ENCODE peak calls at places on chromosomes 1 and 21, in four cellular contexts. W is IMR-90, R is K562, Q is HepG2. C is an unnamed sample.

GRCh38 chr1:174068000-174068399 is 45.8 kb upstream of the RC3H1 start:
- DNase-seq in Q (no peak), R (peak; percentile 59), W (peak; percentile 41), C (no peak)

GRCh38 chr1:41860771-41861170 is 58.0 kb downstream of the HIVEP3 start:
- DNase-seq in W (no peak), R (no peak), Q (no peak), C (no peak)

GRCh38 chr1:208374391-208374941 is 130.3 kb upstream of the PLXNA2 start:
- DNase-seq in R (peak; percentile 5), W (no peak), Q (no peak), C (no peak)

GRCh38 chr1:114959423-114959822 is 70.2 kb upstream of the TSHB start:
- DNase-seq in R (no peak), W (no peak), Q (no peak), C (no peak)

GRCh38 chr1:69518991-69519390 is 48.7 kb upstream of the LRRC7 start:
- DNase-seq in Q (no peak), R (no peak), W (no peak), C (no peak)

GRCh38 chr1:39404876-39405275 is 86.6 kb upstream of the BMP8A start:
- DNase-seq in R (no peak), Q (no peak), W (no peak), C (no peak)

GRCh38 chr1:30892671-30893073 is 15.9 kb downstream of the SDC3 start:
- DNase-seq in R (peak; percentile 66), W (no peak), Q (peak; percentile 76), C (no peak)

GRCh38 chr21:39098696-39099111 is 84.5 kb downstream of the PSMG1 start:
- DNase-seq in Q (peak; percentile 74), W (no peak), R (no peak), C (no peak)

GRCh38 chr1:79198841-79199240 is 192.3 kb upstream of the ADGRL4 start:
- DNase-seq in W (peak; percentile 61), Q (no peak), R (no peak), C (no peak)

GRCh38 chr1:237042467-237042891 is 495 bp downstream of the RYR2 start:
- DNase-seq in R (no peak), Q (no peak), W (no peak), C (no peak)

GRCh38 chr1:150234309-150234646 is 1.6 kb downstream of the ANP32E start:
- DNase-seq in Q (no peak), R (no peak), W (no peak), C (no peak)

GRCh38 chr1:28287315-28287714 is 28.0 kb downstream of the SESN2 start:
- DNase-seq in Q (no peak), R (no peak), W (no peak), C (no peak)

GRCh38 chr1:202966006-202966904 is 802 bp downstream of the CYB5R1 start:
- DNase-seq in W (no peak), Q (no peak), R (no peak), C (no peak)
- TF ChIP-seq MAZ in W (no peak), Q (no peak), R (no peak), C (no peak)

DNA sequence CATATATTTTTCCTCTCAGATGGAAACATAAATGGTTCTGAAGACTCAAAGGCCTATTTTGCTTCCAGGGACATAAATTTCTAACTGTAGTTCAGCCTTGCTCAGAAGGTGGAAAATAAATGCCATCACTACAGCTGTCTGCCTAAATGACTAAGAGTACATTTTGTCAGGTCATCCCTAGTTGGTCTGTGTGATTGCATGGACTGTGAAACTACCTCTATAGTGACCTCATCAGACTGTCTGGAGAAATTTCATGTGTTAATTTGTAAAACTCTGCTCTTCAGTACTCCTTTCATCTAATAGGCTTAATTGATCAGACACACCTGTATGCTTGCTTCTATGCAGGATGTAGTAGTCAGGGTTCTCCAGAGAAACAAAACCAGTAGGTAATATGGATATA is 886.9 kb downstream of the AMY1C start:
- DNase-seq in Q (peak; percentile 1), R (no peak), W (no peak), C (no peak)
- TF ChIP-seq MAZ in Q (no peak), R (no peak), W (no peak), C (no peak)

GRCh38 chr1:234862944-234863515 is 253.1 kb upstream of the IRF2BP2 start:
- DNase-seq in W (peak; percentile 68), Q (peak; percentile 65), R (no peak), C (no peak)
- TF ChIP-seq MAZ in W (no peak), Q (no peak), R (peak; percentile 67), C (no peak)

GRCh38 chr1:54357967-54358366 is 48.2 kb downstream of the SSBP3 start:
- DNase-seq in W (no peak), R (no peak), Q (no peak), C (no peak)

GRCh38 chr1:54353959-54354358 is 52.2 kb downstream of the SSBP3 start:
- DNase-seq in W (no peak), Q (no peak), R (no peak), C (no peak)

GRCh38 chr1:54354899-54355298 is 51.3 kb downstream of the SSBP3 start:
- DNase-seq in W (no peak), R (no peak), Q (peak; percentile 68), C (no peak)

GRCh38 chr1:54356680-54357147 is 49.5 kb downstream of the SSBP3 start:
- DNase-seq in R (peak; percentile 35), Q (no peak), W (no peak), C (no peak)

GRCh38 chr1:54355931-54356679 is 50.1 kb downstream of the SSBP3 start:
- DNase-seq in R (peak; percentile 90), W (no peak), Q (peak; percentile 34), C (no peak)
- TF ChIP-seq MAZ in R (no peak), W (no peak), Q (no peak), C (no peak)

GRCh38 chr1:213106298-213106697 is 55.3 kb downstream of the RPS6KC1 start:
- DNase-seq in Q (no peak), W (no peak), R (no peak), C (no peak)

GRCh38 chr1:213111502-213111901 is 60.5 kb downstream of the RPS6KC1 start:
- DNase-seq in Q (no peak), W (no peak), R (no peak), C (no peak)

GRCh38 chr1:213107613-213108012 is 56.6 kb downstream of the RPS6KC1 start:
- DNase-seq in W (no peak), R (no peak), Q (no peak), C (no peak)

GRCh38 chr1:213110349-213111300 is 59.6 kb downstream of the RPS6KC1 start:
- DNase-seq in Q (no peak), R (no peak), W (no peak), C (no peak)
- TF ChIP-seq MAZ in Q (no peak), R (no peak), W (no peak), C (no peak)

DNA sequence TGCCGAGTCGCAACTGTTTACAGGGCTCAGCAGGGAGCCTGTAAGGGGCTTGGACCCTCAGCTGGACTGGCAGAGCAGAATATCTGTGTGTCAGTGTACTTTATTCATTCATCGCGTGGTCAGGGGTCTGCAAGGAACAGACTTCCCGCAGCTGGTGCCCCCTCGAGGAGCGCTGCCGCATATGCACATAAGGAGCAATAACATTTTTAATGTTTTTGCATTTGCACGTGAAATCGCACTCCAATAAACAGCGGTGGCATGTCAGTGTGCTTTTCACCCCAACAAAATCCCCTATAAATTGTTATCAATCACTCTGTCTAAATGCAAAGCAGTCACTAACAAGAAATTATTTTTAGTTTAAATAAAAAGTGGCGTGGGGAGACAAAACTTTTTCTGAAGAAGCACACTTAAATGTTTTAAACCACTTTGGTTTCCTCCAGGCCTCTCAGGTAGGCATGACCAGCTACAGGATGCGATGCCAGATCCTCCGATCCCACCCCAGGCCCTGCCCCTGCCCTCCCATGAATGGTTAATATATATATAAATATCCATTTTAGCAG is 3.5 kb downstream of the FMO1 start:
- DNase-seq in R (peak; percentile 50), Q (peak; percentile 12), W (peak; percentile 33), C (peak; percentile 28)
- TF ChIP-seq MAZ in R (no peak), Q (no peak), W (no peak), C (no peak)

DNA sequence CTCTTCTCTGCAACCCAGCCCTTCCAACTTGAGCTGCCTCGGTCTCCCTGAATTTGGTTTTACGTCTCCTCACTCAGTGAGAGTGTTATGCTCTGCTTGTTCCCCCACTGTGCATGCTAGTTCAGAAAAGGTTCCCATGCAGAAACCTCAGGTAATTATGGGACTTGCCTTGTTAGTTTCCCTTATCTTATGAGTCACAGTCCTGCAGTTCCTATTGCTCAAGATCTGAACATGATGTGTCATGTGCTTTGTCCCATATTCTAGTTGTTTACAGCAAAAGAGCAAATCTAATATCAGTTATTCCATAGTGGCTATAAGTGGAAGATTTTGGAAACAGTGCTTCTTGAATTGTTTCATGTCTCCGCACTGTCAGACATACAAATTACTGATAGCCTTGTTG is 74.4 kb downstream of the DUSP10 start:
- DNase-seq in Q (no peak), W (peak; percentile 90), R (peak; percentile 64), C (peak; percentile 24)
- TF ChIP-seq MAZ in Q (no peak), W (no peak), R (peak; percentile 53), C (no peak)

C was measured in A549.